ENCODE peak calls at places on chromosomes 7 and 10, in six cellular contexts. C is Panc1; X is GDM1; O is mesothelial cell of epicardium; H is caudate nucleus; U is stimulated activated CD4-positive, alpha-beta T cell treated with anti-CD3 and anti-CD28 coated beads, TNF-alpha, amount 100 ng/mL, for 24 hours. V is an unnamed sample.

GRCh38 chr10:114915294-114915693 is 22.7 kb upstream of the TRUB1 start:
- DNase-seq in U (no peak), X (no peak), H (no peak), O (no peak), C (no peak), V (no peak)

GRCh38 chr10:116748471-116748870 is 6.1 kb upstream of the HSPA12A start:
- DNase-seq in O (no peak), X (no peak), U (no peak), H (no peak), C (no peak), V (no peak)

GRCh38 chr10:125145636-125146035 is 14.7 kb downstream of the CTBP2 start:
- DNase-seq in O (no peak), H (no peak), C (no peak), X (no peak), U (no peak), V (peak; percentile 36)

GRCh38 chr10:29598861-29599311 is 35.9 kb downstream of the SVIL start:
- DNase-seq in O (no peak), H (no peak), X (no peak), C (no peak), U (no peak), V (no peak)

GRCh38 chr7:22729180-22729579 is 2.2 kb downstream of the IL6 start:
- DNase-seq in U (no peak), C (no peak), H (no peak), X (no peak), O (no peak), V (no peak)

GRCh38 chr10:132652936-132653590 is 115.5 kb downstream of the INPP5A start:
- DNase-seq in U (no peak), O (no peak), X (no peak), C (no peak), H (no peak), V (no peak)

GRCh38 chr10:51074238-51075028 is at the start of gene PRKG1:
- DNase-seq in H (peak; percentile 66), C (peak; percentile 33), O (peak; percentile 58), X (no peak), U (no peak), V (peak; percentile 96)

GRCh38 chr7:105352018-105352612 is 36.6 kb downstream of the SRPK2 start:
- DNase-seq in O (no peak), X (peak; percentile 83), U (peak; percentile 21), C (no peak), H (peak; percentile 61), V (peak; percentile 82)

GRCh38 chr10:62373995-62374861 is at the start of gene ZNF365:
- DNase-seq in X (no peak), C (no peak), U (no peak), O (no peak), H (peak; percentile 84), V (peak; percentile 95)

GRCh38 chr7:36208997-36209813 is 56.2 kb downstream of the EEPD1 start:
- DNase-seq in U (no peak), X (no peak), H (no peak), O (no peak), C (no peak), V (peak; percentile 65)

GRCh38 chr10:33335800-33336605 is 1.5 kb upstream of the NRP1 start:
- DNase-seq in U (no peak), H (peak; percentile 55), O (peak; percentile 29), C (no peak), X (no peak), V (peak; percentile 93)

GRCh38 chr7:158707610-158708009 is 3.0 kb upstream of the NCAPG2 start:
- DNase-seq in X (no peak), C (no peak), H (no peak), U (no peak), O (no peak), V (no peak)

GRCh38 chr10:103416436-103417147 is 20.2 kb downstream of the PDCD11 start:
- DNase-seq in U (peak; percentile 14), H (no peak), C (peak; percentile 25), X (peak; percentile 24), O (no peak), V (peak; percentile 83)

GRCh38 chr10:99760321-99760720 is 22.1 kb upstream of the ABCC2 start:
- DNase-seq in X (no peak), O (no peak), H (no peak), U (no peak), C (no peak), V (no peak)

GRCh38 chr10:58201704-58202103 is 66.0 kb downstream of the IPMK start:
- DNase-seq in O (no peak), X (no peak), H (no peak), U (no peak), C (no peak), V (no peak)